ENCODE peak calls at places on chromosomes 1 and 21, in six cellular contexts. One of them, this sample, is unnamed.

GRCh38 chr1:167663002-167663772 is 33.2 kb downstream of the RCSD1 start:
- DNase-seq in GM12891: no peak
- DNase-seq in NCI-H460: no peak
- DNase-seq in HT1080: peak; percentile 52
- DNase-seq in GM23248: peak; percentile 83
- DNase-seq in activated CD4-positive, alpha-beta T cell treated with anti-CD3 and anti-CD28 coated beads for 24 hours: no peak
- DNase-seq in this sample: no peak

GRCh38 chr1:68136187-68136586 is 85.8 kb upstream of the DIRAS3 start:
- DNase-seq in GM12891: no peak
- DNase-seq in NCI-H460: no peak
- DNase-seq in HT1080: peak; percentile 32
- DNase-seq in GM23248: peak; percentile 43
- DNase-seq in activated CD4-positive, alpha-beta T cell treated with anti-CD3 and anti-CD28 coated beads for 24 hours: no peak
- DNase-seq in this sample: no peak

GRCh38 chr1:244353572-244354091 is 98.1 kb downstream of the ADSS2 start:
- DNase-seq in GM12891: no peak
- DNase-seq in NCI-H460: peak; percentile 80
- DNase-seq in HT1080: peak; percentile 96
- DNase-seq in GM23248: peak; percentile 100
- DNase-seq in activated CD4-positive, alpha-beta T cell treated with anti-CD3 and anti-CD28 coated beads for 24 hours: peak; percentile 31
- DNase-seq in this sample: peak; percentile 61

GRCh38 chr21:16634522-16634914 is 878.3 kb upstream of the CXADR start:
- DNase-seq in GM12891: no peak
- DNase-seq in NCI-H460: no peak
- DNase-seq in HT1080: no peak
- DNase-seq in GM23248: no peak
- DNase-seq in activated CD4-positive, alpha-beta T cell treated with anti-CD3 and anti-CD28 coated beads for 24 hours: no peak
- DNase-seq in this sample: no peak

GRCh38 chr1:153659656-153660055 is 1.2 kb downstream of the SNAPIN start:
- DNase-seq in GM12891: no peak
- DNase-seq in NCI-H460: no peak
- DNase-seq in HT1080: no peak
- DNase-seq in GM23248: no peak
- DNase-seq in activated CD4-positive, alpha-beta T cell treated with anti-CD3 and anti-CD28 coated beads for 24 hours: no peak
- DNase-seq in this sample: no peak

GRCh38 chr21:41663805-41664788 is 102.8 kb downstream of the RIPK4 start:
- DNase-seq in GM12891: no peak
- DNase-seq in NCI-H460: no peak
- DNase-seq in HT1080: no peak
- DNase-seq in GM23248: peak; percentile 32
- DNase-seq in activated CD4-positive, alpha-beta T cell treated with anti-CD3 and anti-CD28 coated beads for 24 hours: no peak
- DNase-seq in this sample: no peak

GRCh38 chr1:150596095-150596892 is 16.9 kb upstream of the MCL1 start:
- DNase-seq in GM12891: no peak
- DNase-seq in NCI-H460: no peak
- DNase-seq in HT1080: peak; percentile 80
- DNase-seq in GM23248: peak; percentile 85
- DNase-seq in activated CD4-positive, alpha-beta T cell treated with anti-CD3 and anti-CD28 coated beads for 24 hours: no peak
- DNase-seq in this sample: no peak

GRCh38 chr1:198042168-198042567 is 114.6 kb upstream of the NEK7 start:
- DNase-seq in GM12891: no peak
- DNase-seq in NCI-H460: no peak
- DNase-seq in HT1080: no peak
- DNase-seq in GM23248: no peak
- DNase-seq in activated CD4-positive, alpha-beta T cell treated with anti-CD3 and anti-CD28 coated beads for 24 hours: no peak
- DNase-seq in this sample: no peak

GRCh38 chr1:184563308-184563707 is 176.5 kb downstream of the C1orf21 start:
- DNase-seq in GM12891: no peak
- DNase-seq in NCI-H460: no peak
- DNase-seq in HT1080: peak; percentile 12
- DNase-seq in GM23248: peak; percentile 46
- DNase-seq in activated CD4-positive, alpha-beta T cell treated with anti-CD3 and anti-CD28 coated beads for 24 hours: no peak
- DNase-seq in this sample: no peak

GRCh38 chr1:76234061-76234460 is 159.5 kb downstream of the ST6GALNAC3 start:
- DNase-seq in GM12891: no peak
- DNase-seq in NCI-H460: no peak
- DNase-seq in HT1080: no peak
- DNase-seq in GM23248: no peak
- DNase-seq in activated CD4-positive, alpha-beta T cell treated with anti-CD3 and anti-CD28 coated beads for 24 hours: no peak
- DNase-seq in this sample: no peak

GRCh38 chr1:53860967-53861411 is 22.9 kb upstream of the NDC1 start:
- DNase-seq in GM12891: no peak
- DNase-seq in NCI-H460: peak; percentile 46
- DNase-seq in HT1080: peak; percentile 38
- DNase-seq in GM23248: peak; percentile 79
- DNase-seq in activated CD4-positive, alpha-beta T cell treated with anti-CD3 and anti-CD28 coated beads for 24 hours: peak; percentile 23
- DNase-seq in this sample: no peak

GRCh38 chr1:204350857-204351573 is 8.7 kb downstream of the PLEKHA6 start:
- DNase-seq in GM12891: no peak
- DNase-seq in NCI-H460: no peak
- DNase-seq in HT1080: peak; percentile 10
- DNase-seq in GM23248: peak; percentile 83
- DNase-seq in activated CD4-positive, alpha-beta T cell treated with anti-CD3 and anti-CD28 coated beads for 24 hours: no peak
- DNase-seq in this sample: no peak

GRCh38 chr1:11858968-11859871 is 475 bp upstream of the NPPB start:
- DNase-seq in GM12891: peak; percentile 82
- DNase-seq in NCI-H460: peak; percentile 41
- DNase-seq in HT1080: peak; percentile 35
- DNase-seq in GM23248: peak; percentile 63
- DNase-seq in activated CD4-positive, alpha-beta T cell treated with anti-CD3 and anti-CD28 coated beads for 24 hours: peak; percentile 49
- DNase-seq in this sample: no peak

This sample was measured in GM12864.